ENCODE peak calls at places on chromosomes 12 and 14, in seven cellular contexts. O, V, H, P, U, K and C are unnamed samples. For H3K36me3, the result is how much of the 10 kb centered on the place peaks cover.

GRCh38 chr14:22773162-22774010 is 6.9 kb downstream of the OXA1L start:
- ATAC-seq in O (no peak), V (peak), H (no peak), P (no peak), U (no peak), K (no peak), C (no peak)

GRCh38 chr12:114625294-114625851 is 58.6 kb downstream of the TBX3 start:
- ATAC-seq in O (peak), V (peak), H (peak), P (peak), U (peak), K (peak), C (no peak)

GRCh38 chr12:3088251-3088650 is 11.1 kb downstream of the TSPAN9 start:
- ATAC-seq in O (no peak), V (no peak), H (no peak), P (no peak), U (no peak), K (no peak), C (no peak)

GRCh38 chr14:81400202-81400678 is at the start of gene STON2:
- ATAC-seq in O (no peak), V (peak), H (peak), P (no peak), U (no peak), K (peak), C (peak)

GRCh38 chr12:29591140-29592020 is 93.9 kb upstream of the OVCH1 start:
- ATAC-seq in O (peak), V (peak), H (peak), P (no peak), U (no peak), K (no peak), C (peak)

GRCh38 chr12:3141339-3142321 is 64.5 kb downstream of the TSPAN9 start:
- ATAC-seq in O (no peak), V (no peak), H (no peak), P (no peak), U (peak), K (peak), C (no peak)

GRCh38 chr12:1213205-1213604 is 222.2 kb downstream of the ERC1 start:
- ATAC-seq in O (no peak), V (no peak), H (no peak), P (no peak), U (no peak), K (no peak), C (no peak)

GRCh38 chr12:114691810-114692557 is 8.0 kb upstream of the TBX3 start:
- ATAC-seq in O (no peak), V (no peak), H (no peak), P (no peak), U (peak), K (no peak), C (no peak)

GRCh38 chr12:68559984-68560822 is 50.5 kb upstream of the RAP1B start:
- ATAC-seq in O (no peak), V (peak), H (peak), P (peak), U (no peak), K (no peak), C (peak)

GRCh38 chr14:45426685-45427282 is 173.8 kb upstream of the MIS18BP1 start:
- ATAC-seq in O (peak), V (no peak), H (peak), P (peak), U (peak), K (peak), C (no peak)

GRCh38 chr14:54440037-54440436 is 1.1 kb downstream of the CNIH1 start:
- ATAC-seq in O (no peak), V (no peak), H (no peak), P (no peak), U (no peak), K (no peak), C (no peak)

GRCh38 chr12:6843118-6843902 is 2.6 kb downstream of the GNB3 start:
- ATAC-seq in O (peak), V (peak), H (no peak), P (peak), U (peak), K (no peak), C (no peak)

GRCh38 chr14:57182760-57183503 is 85.8 kb downstream of the EXOC5 start:
- ATAC-seq in O (peak), V (peak), H (no peak), P (peak), U (peak), K (peak), C (no peak)

GRCh38 chr14:93212432-93212831 is 5.4 kb downstream of the UBR7 start:
- ATAC-seq in O (peak), V (no peak), H (no peak), P (no peak), U (no peak), K (no peak), C (no peak)

GRCh38 chr14:70884595-70885342 is 22.5 kb upstream of the PCNX1 start:
- ATAC-seq in O (no peak), V (peak), H (no peak), P (no peak), U (no peak), K (no peak), C (no peak)

GRCh38 chr12:100987552-100988277 is 193.1 kb downstream of the ANO4 start:
- ATAC-seq in O (peak), V (peak), H (peak), P (no peak), U (peak), K (peak), C (peak)

GRCh38 chr14:55446833-55447232 is 6.4 kb upstream of the TBPL2 start:
- ATAC-seq in O (no peak), V (no peak), H (no peak), P (no peak), U (no peak), K (no peak), C (no peak)

GRCh38 chr14:56294125-56294524 is 175.9 kb downstream of the PELI2 start:
- ATAC-seq in O (no peak), V (peak), H (no peak), P (no peak), U (peak), K (peak), C (no peak)

GRCh38 chr14:103292426-103293374 is 41.3 kb upstream of the EIF5 start:
- ATAC-seq in O (peak), V (peak), H (peak), P (peak), U (peak), K (peak), C (peak)

GRCh38 chr14:55084648-55085441 is 33.4 kb downstream of the MAPK1IP1L start:
- ATAC-seq in O (no peak), V (no peak), H (no peak), P (no peak), U (no peak), K (no peak), C (no peak)

GRCh38 chr12:29562167-29562776 is 64.8 kb upstream of the OVCH1 start:
- ATAC-seq in O (no peak), V (no peak), H (peak), P (no peak), U (no peak), K (no peak), C (peak)

GRCh38 chr14:72850360-72850759 is 43.5 kb downstream of the DPF3 start:
- ATAC-seq in O (no peak), V (no peak), H (no peak), P (no peak), U (peak), K (no peak), C (no peak)

GRCh38 chr14:23202001-23202400 is 18.5 kb upstream of the SLC7A8 start:
- ATAC-seq in O (no peak), V (no peak), H (no peak), P (no peak), U (no peak), K (no peak), C (no peak)

GRCh38 chr12:116490481-116490880 is 68.7 kb upstream of the MAP1LC3B2 start:
- ATAC-seq in O (no peak), V (no peak), H (no peak), P (no peak), U (no peak), K (no peak), C (no peak)

GRCh38 chr14:39090548-39091111 is 12.4 kb downstream of the SEC23A start:
- ATAC-seq in O (no peak), V (no peak), H (no peak), P (no peak), U (peak), K (no peak), C (no peak)

GRCh38 chr12:42641231-42641630 is 51.7 kb upstream of the PRICKLE1 start:
- ATAC-seq in O (no peak), V (no peak), H (no peak), P (no peak), U (no peak), K (no peak), C (no peak)

GRCh38 chr12:42648061-42648460 is 58.5 kb upstream of the PRICKLE1 start:
- ATAC-seq in O (no peak), V (no peak), H (no peak), P (no peak), U (no peak), K (no peak), C (no peak)

GRCh38 chr12:42638697-42639096 is 49.2 kb upstream of the PRICKLE1 start:
- ATAC-seq in O (no peak), V (no peak), H (no peak), P (no peak), U (no peak), K (no peak), C (no peak)

GRCh38 chr12:42643881-42644579 is 54.5 kb upstream of the PRICKLE1 start:
- ATAC-seq in O (no peak), V (no peak), H (no peak), P (no peak), U (no peak), K (peak), C (no peak)
- H3K36me3 ChIP-seq in O (under half), V (under half), H (under half), P (under half), U (under half), K (under half), C (under half)

DNA sequence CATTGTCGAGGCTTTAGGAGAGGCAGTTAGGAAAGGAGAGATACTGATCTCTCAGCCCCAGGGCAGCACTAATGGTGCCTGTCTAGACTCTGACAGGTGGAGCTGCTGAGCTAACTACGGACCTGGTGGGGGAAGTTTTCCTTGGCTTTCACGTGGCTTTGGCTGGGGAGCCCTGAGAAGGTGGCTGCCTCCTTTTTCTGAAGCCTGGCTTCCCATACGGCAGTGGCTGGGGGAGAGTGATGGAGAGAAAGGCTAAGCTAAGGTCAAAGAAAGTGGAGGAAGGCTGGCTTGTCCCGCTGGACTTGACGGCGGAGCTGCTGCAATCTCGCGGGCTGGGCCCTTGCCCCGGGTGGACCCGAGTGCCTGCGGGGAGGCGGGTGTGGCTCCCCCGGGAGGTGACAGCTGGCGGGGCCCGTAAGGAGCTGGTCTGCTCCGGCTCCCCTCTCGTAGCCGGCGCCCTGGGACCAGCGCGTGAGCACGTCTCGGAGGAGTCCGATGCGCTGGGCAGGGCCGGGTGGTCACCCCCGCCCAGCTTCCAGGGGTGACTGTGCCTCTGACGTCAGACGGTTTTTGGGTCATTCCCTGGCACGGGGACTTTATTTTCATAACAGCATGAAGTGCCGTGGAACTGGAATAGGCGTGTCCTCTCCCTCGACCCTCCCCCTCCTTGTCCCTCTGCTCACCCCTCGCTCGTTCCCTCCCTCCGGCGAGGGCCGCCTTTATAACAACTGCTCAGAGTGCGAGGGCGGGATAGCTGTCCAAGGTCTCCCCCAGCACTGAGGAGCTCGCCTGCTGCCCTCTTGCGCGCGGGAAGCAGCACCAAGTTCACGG is at the start of gene GPRC5A:
- ATAC-seq in O (peak), V (peak), H (peak), P (peak), U (peak), K (peak), C (peak)
- TF ChIP-seq POLR2AphosphoS5 in O (no peak), V (no peak), H (peak), P (peak), U (no peak), K (peak), C (peak)

GRCh38 chr12:132641811-132642650 is 23.5 kb downstream of the P2RX2 start:
- ATAC-seq in O (no peak), V (no peak), H (no peak), P (no peak), U (no peak), K (no peak), C (no peak)

GRCh38 chr12:132638541-132639408 is 20.2 kb downstream of the P2RX2 start:
- ATAC-seq in O (peak), V (peak), H (peak), P (peak), U (peak), K (peak), C (peak)

GRCh38 chr12:132642846-132643835 is 24.6 kb downstream of the P2RX2 start:
- ATAC-seq in O (no peak), V (no peak), H (no peak), P (no peak), U (no peak), K (no peak), C (no peak)

GRCh38 chr12:132639996-132640520 is 21.5 kb downstream of the P2RX2 start:
- ATAC-seq in O (no peak), V (no peak), H (no peak), P (no peak), U (no peak), K (no peak), C (no peak)

DNA sequence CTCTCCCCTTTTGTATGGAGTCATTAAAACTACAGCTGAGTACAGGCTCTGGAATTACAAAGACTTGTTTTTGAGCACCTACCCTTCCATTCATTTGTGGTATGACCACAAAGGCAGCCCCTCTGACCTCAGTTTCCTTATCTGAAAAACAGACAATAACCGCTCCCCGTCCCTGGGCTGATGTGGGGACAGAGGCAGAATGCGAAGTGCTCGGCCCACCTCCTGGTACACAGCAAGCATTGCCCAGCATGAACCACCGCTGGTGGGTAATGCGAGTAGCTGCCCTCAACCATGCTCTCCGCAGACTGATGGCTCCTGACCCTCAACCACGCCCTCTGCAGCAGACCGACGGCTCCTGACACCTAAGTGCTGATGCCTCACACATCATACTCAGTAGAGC is 22.4 kb downstream of the P2RX2 start:
- ATAC-seq in O (no peak), V (no peak), H (no peak), P (no peak), U (no peak), K (no peak), C (no peak)
- H3K36me3 ChIP-seq in O (under half), V (half or more), H (under half), P (under half), U (half or more), K (under half), C (under half)

GRCh38 chr12:42469355-42470006 is 120.1 kb downstream of the PRICKLE1 start:
- ATAC-seq in O (peak), V (peak), H (peak), P (peak), U (no peak), K (no peak), C (no peak)
- TF ChIP-seq POLR2AphosphoS5 in O (no peak), V (no peak), H (no peak), P (no peak), U (no peak), K (no peak), C (no peak)

GRCh38 chr14:99249389-99249788 is 22.6 kb downstream of the BCL11B start:
- ATAC-seq in O (no peak), V (no peak), H (no peak), P (no peak), U (no peak), K (peak), C (no peak)
- H3K36me3 ChIP-seq in O (under half), V (under half), H (under half), P (under half), U (under half), K (under half), C (under half)

GRCh38 chr12:92030618-92031017 is 115.0 kb downstream of the BTG1 start:
- ATAC-seq in O (peak), V (peak), H (peak), P (no peak), U (no peak), K (no peak), C (peak)
- TF ChIP-seq POLR2AphosphoS5 in O (no peak), V (no peak), H (peak), P (no peak), U (no peak), K (no peak), C (peak)

GRCh38 chr14:69052181-69052601 is 73.1 kb upstream of the ACTN1 start:
- ATAC-seq in O (no peak), V (no peak), H (no peak), P (no peak), U (no peak), K (no peak), C (no peak)

GRCh38 chr14:69056389-69056788 is 77.3 kb upstream of the ACTN1 start:
- ATAC-seq in O (no peak), V (peak), H (no peak), P (no peak), U (no peak), K (no peak), C (peak)

GRCh38 chr14:69055125-69055524 is 76.0 kb upstream of the ACTN1 start:
- ATAC-seq in O (no peak), V (no peak), H (peak), P (no peak), U (no peak), K (no peak), C (no peak)

GRCh38 chr14:69055973-69056372 is 76.9 kb upstream of the ACTN1 start:
- ATAC-seq in O (no peak), V (no peak), H (no peak), P (no peak), U (no peak), K (no peak), C (no peak)

GRCh38 chr14:69054030-69054429 is 74.9 kb upstream of the ACTN1 start:
- ATAC-seq in O (no peak), V (no peak), H (no peak), P (no peak), U (no peak), K (no peak), C (no peak)
- H3K36me3 ChIP-seq in O (under half), V (under half), H (under half), P (under half), U (half or more), K (under half), C (under half)

GRCh38 chr12:108802666-108803036 is 54.7 kb downstream of the SSH1 start:
- ATAC-seq in O (no peak), V (no peak), H (no peak), P (no peak), U (no peak), K (no peak), C (peak)
- TF ChIP-seq POLR2AphosphoS5 in O (no peak), V (no peak), H (no peak), P (no peak), U (no peak), K (no peak), C (peak)

DNA sequence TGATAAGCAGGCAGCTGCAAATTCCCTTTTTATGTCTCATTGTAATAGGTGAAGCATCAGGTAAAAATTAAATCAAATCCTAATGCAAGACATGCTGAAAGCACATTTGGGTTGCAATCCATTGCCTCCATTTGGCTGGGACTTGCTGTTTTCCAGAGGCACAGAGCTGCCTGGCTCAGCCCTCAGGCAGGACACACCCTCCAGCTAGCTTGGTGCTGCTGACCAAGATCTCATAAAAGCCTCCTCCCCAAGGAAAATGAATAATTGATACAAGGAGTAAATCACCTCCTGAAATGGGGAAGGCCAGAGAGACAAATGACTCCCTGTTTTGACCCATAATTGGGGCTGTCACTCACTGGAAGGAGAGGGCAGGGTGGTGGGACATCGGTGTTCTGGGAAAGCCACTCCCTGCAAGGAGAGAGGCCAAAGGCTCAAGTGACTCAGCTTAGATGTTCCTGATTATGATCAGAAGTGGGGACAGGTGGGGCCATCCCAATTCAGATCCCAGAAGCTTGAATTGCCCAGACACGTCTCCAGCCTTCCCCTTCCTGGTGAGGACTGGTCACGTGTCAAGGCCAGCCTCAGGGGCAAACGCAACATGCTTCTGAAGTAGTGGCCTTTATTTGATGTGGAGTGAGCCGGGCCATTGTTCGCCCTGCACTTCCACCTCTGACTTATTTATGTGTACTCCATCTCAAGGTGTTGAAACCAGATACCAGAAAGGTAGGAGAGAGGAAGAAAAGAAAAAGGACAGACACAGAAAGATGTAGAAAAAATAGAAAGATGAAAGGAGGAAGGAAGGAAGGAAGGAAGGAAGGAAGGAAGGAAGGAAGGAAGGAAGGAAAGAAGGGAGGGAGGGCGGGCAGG is 773.7 kb downstream of the BCL11B start:
- ATAC-seq in O (no peak), V (no peak), H (no peak), P (no peak), U (no peak), K (no peak), C (no peak)
- H3K36me3 ChIP-seq in O (under half), V (under half), H (under half), P (under half), U (under half), K (under half), C (under half)